ENCODE peak calls at places on chromosomes 1 and 21, in ten cellular contexts. One of them, this sample, is unnamed. For H3K9me3, H3K4me1 and H3K27me3, the result is how much of the 10 kb centered on the place peaks cover.

GRCh38 chr1:14603641-14604040 is 5.2 kb downstream of the KAZN start:
- DNase-seq in H9: no peak
- DNase-seq in BE2C: no peak
- DNase-seq in tibial nerve: no peak
- DNase-seq in upper lobe of left lung: no peak
- DNase-seq in transverse colon: no peak
- DNase-seq in CD8-positive, alpha-beta memory T cell: no peak
- DNase-seq in lower lobe of right lung: no peak
- DNase-seq in aorta: no peak
- DNase-seq in right cardiac atrium: no peak
- DNase-seq in this sample: no peak

GRCh38 chr21:34900376-34900775 is 148.7 kb downstream of the RUNX1 start:
- DNase-seq in H9: no peak
- DNase-seq in BE2C: no peak
- DNase-seq in tibial nerve: no peak
- DNase-seq in upper lobe of left lung: no peak
- DNase-seq in transverse colon: no peak
- DNase-seq in CD8-positive, alpha-beta memory T cell: no peak
- DNase-seq in lower lobe of right lung: no peak
- DNase-seq in aorta: no peak
- DNase-seq in right cardiac atrium: no peak
- DNase-seq in this sample: no peak

GRCh38 chr1:24535021-24535424 is 20.9 kb upstream of the NCMAP start:
- DNase-seq in H9: no peak
- DNase-seq in BE2C: no peak
- DNase-seq in tibial nerve: no peak
- DNase-seq in upper lobe of left lung: peak
- DNase-seq in transverse colon: peak
- DNase-seq in CD8-positive, alpha-beta memory T cell: peak
- DNase-seq in lower lobe of right lung: no peak
- DNase-seq in aorta: no peak
- DNase-seq in right cardiac atrium: no peak
- DNase-seq in this sample: no peak

GRCh38 chr1:52127181-52128175 is 14.4 kb upstream of the ZFYVE9 start:
- DNase-seq in H9: no peak
- DNase-seq in BE2C: peak
- DNase-seq in tibial nerve: no peak
- DNase-seq in upper lobe of left lung: peak
- DNase-seq in transverse colon: peak
- DNase-seq in CD8-positive, alpha-beta memory T cell: no peak
- DNase-seq in lower lobe of right lung: no peak
- DNase-seq in aorta: no peak
- DNase-seq in right cardiac atrium: no peak
- DNase-seq in this sample: peak

GRCh38 chr1:63662846-63663245 is 69.6 kb downstream of the PGM1 start:
- DNase-seq in H9: peak
- DNase-seq in BE2C: no peak
- DNase-seq in tibial nerve: no peak
- DNase-seq in upper lobe of left lung: no peak
- DNase-seq in transverse colon: no peak
- DNase-seq in CD8-positive, alpha-beta memory T cell: no peak
- DNase-seq in lower lobe of right lung: no peak
- DNase-seq in aorta: no peak
- DNase-seq in right cardiac atrium: no peak
- DNase-seq in this sample: no peak

GRCh38 chr1:209202826-209203439 is 380.6 kb upstream of the CAMK1G start:
- DNase-seq in H9: no peak
- DNase-seq in BE2C: peak
- DNase-seq in tibial nerve: no peak
- DNase-seq in upper lobe of left lung: no peak
- DNase-seq in transverse colon: no peak
- DNase-seq in CD8-positive, alpha-beta memory T cell: no peak
- DNase-seq in lower lobe of right lung: no peak
- DNase-seq in aorta: no peak
- DNase-seq in right cardiac atrium: no peak
- DNase-seq in this sample: no peak

GRCh38 chr1:214588963-214589597 is 13.9 kb upstream of the CENPF start:
- DNase-seq in H9: no peak
- DNase-seq in BE2C: no peak
- DNase-seq in tibial nerve: no peak
- DNase-seq in upper lobe of left lung: no peak
- DNase-seq in transverse colon: no peak
- DNase-seq in CD8-positive, alpha-beta memory T cell: no peak
- DNase-seq in lower lobe of right lung: no peak
- DNase-seq in aorta: no peak
- DNase-seq in right cardiac atrium: no peak
- DNase-seq in this sample: no peak

GRCh38 chr21:45859762-45860357 is 121.7 kb upstream of the COL6A1 start:
- DNase-seq in H9: no peak
- DNase-seq in BE2C: no peak
- DNase-seq in tibial nerve: no peak
- DNase-seq in upper lobe of left lung: no peak
- DNase-seq in transverse colon: no peak
- DNase-seq in CD8-positive, alpha-beta memory T cell: no peak
- DNase-seq in lower lobe of right lung: no peak
- DNase-seq in aorta: peak
- DNase-seq in right cardiac atrium: no peak
- DNase-seq in this sample: no peak

GRCh38 chr1:154758346-154758745 is 111.7 kb downstream of the KCNN3 start:
- DNase-seq in H9: no peak
- DNase-seq in BE2C: no peak
- DNase-seq in tibial nerve: no peak
- DNase-seq in upper lobe of left lung: no peak
- DNase-seq in transverse colon: no peak
- DNase-seq in CD8-positive, alpha-beta memory T cell: no peak
- DNase-seq in lower lobe of right lung: no peak
- DNase-seq in aorta: peak
- DNase-seq in right cardiac atrium: no peak
- DNase-seq in this sample: no peak

GRCh38 chr1:157312270-157312812 is 174.1 kb upstream of the ETV3 start:
- DNase-seq in H9: no peak
- DNase-seq in BE2C: no peak
- DNase-seq in tibial nerve: no peak
- DNase-seq in upper lobe of left lung: no peak
- DNase-seq in transverse colon: no peak
- DNase-seq in CD8-positive, alpha-beta memory T cell: no peak
- DNase-seq in lower lobe of right lung: no peak
- DNase-seq in aorta: no peak
- DNase-seq in right cardiac atrium: no peak
- DNase-seq in this sample: no peak

GRCh38 chr1:25616932-25617625 is 488 bp downstream of the MAN1C1 start:
- DNase-seq in H9: no peak
- DNase-seq in BE2C: peak
- DNase-seq in tibial nerve: no peak
- DNase-seq in upper lobe of left lung: no peak
- DNase-seq in transverse colon: no peak
- DNase-seq in CD8-positive, alpha-beta memory T cell: peak
- DNase-seq in lower lobe of right lung: peak
- DNase-seq in aorta: no peak
- DNase-seq in right cardiac atrium: peak
- DNase-seq in this sample: no peak

GRCh38 chr1:204112876-204113730 is 38.7 kb downstream of the ETNK2 start:
- DNase-seq in H9: no peak
- DNase-seq in BE2C: no peak
- DNase-seq in tibial nerve: no peak
- DNase-seq in upper lobe of left lung: no peak
- DNase-seq in transverse colon: no peak
- DNase-seq in CD8-positive, alpha-beta memory T cell: no peak
- DNase-seq in lower lobe of right lung: no peak
- DNase-seq in aorta: no peak
- DNase-seq in right cardiac atrium: no peak
- DNase-seq in this sample: no peak

GRCh38 chr1:149844096-149844495 is 55.3 kb upstream of the BOLA1 start:
- DNase-seq in H9: no peak
- DNase-seq in BE2C: no peak
- DNase-seq in tibial nerve: no peak
- DNase-seq in upper lobe of left lung: no peak
- DNase-seq in transverse colon: no peak
- DNase-seq in CD8-positive, alpha-beta memory T cell: no peak
- DNase-seq in lower lobe of right lung: no peak
- DNase-seq in aorta: no peak
- DNase-seq in right cardiac atrium: no peak
- DNase-seq in this sample: no peak

GRCh38 chr21:44407493-44407892 is 47.8 kb upstream of the LRRC3 start:
- DNase-seq in H9: no peak
- DNase-seq in BE2C: no peak
- DNase-seq in tibial nerve: no peak
- DNase-seq in upper lobe of left lung: no peak
- DNase-seq in transverse colon: no peak
- DNase-seq in CD8-positive, alpha-beta memory T cell: no peak
- DNase-seq in lower lobe of right lung: no peak
- DNase-seq in aorta: no peak
- DNase-seq in right cardiac atrium: no peak
- DNase-seq in this sample: no peak

GRCh38 chr21:44405091-44405947 is 50.0 kb upstream of the LRRC3 start:
- DNase-seq in H9: peak
- DNase-seq in BE2C: no peak
- DNase-seq in tibial nerve: no peak
- DNase-seq in upper lobe of left lung: no peak
- DNase-seq in transverse colon: no peak
- DNase-seq in CD8-positive, alpha-beta memory T cell: no peak
- DNase-seq in lower lobe of right lung: no peak
- DNase-seq in aorta: peak
- DNase-seq in right cardiac atrium: no peak
- DNase-seq in this sample: no peak

GRCh38 chr21:44405948-44406872 is 49.1 kb upstream of the LRRC3 start:
- DNase-seq in H9: peak
- DNase-seq in BE2C: no peak
- DNase-seq in tibial nerve: no peak
- DNase-seq in upper lobe of left lung: no peak
- DNase-seq in transverse colon: no peak
- DNase-seq in CD8-positive, alpha-beta memory T cell: no peak
- DNase-seq in lower lobe of right lung: no peak
- DNase-seq in aorta: peak
- DNase-seq in right cardiac atrium: no peak
- DNase-seq in this sample: no peak

GRCh38 chr21:44408226-44408625 is 47.1 kb upstream of the LRRC3 start:
- DNase-seq in H9: no peak
- DNase-seq in BE2C: no peak
- DNase-seq in tibial nerve: no peak
- DNase-seq in upper lobe of left lung: no peak
- DNase-seq in transverse colon: no peak
- DNase-seq in CD8-positive, alpha-beta memory T cell: no peak
- DNase-seq in lower lobe of right lung: no peak
- DNase-seq in aorta: peak
- DNase-seq in right cardiac atrium: no peak
- DNase-seq in this sample: no peak

GRCh38 chr21:44406953-44407352 is 48.4 kb upstream of the LRRC3 start:
- DNase-seq in H9: no peak
- DNase-seq in BE2C: no peak
- DNase-seq in tibial nerve: no peak
- DNase-seq in upper lobe of left lung: no peak
- DNase-seq in transverse colon: no peak
- DNase-seq in CD8-positive, alpha-beta memory T cell: no peak
- DNase-seq in lower lobe of right lung: no peak
- DNase-seq in aorta: no peak
- DNase-seq in right cardiac atrium: no peak
- DNase-seq in this sample: no peak
- H3K9me3 ChIP-seq in H9: under half
- H3K9me3 ChIP-seq in BE2C: under half
- H3K9me3 ChIP-seq in tibial nerve: under half
- H3K9me3 ChIP-seq in upper lobe of left lung: under half
- H3K9me3 ChIP-seq in transverse colon: under half
- H3K9me3 ChIP-seq in CD8-positive, alpha-beta memory T cell: under half
- H3K9me3 ChIP-seq in lower lobe of right lung: under half
- H3K9me3 ChIP-seq in aorta: under half
- H3K9me3 ChIP-seq in right cardiac atrium: under half
- H3K9me3 ChIP-seq in this sample: under half

GRCh38 chr1:1361982-1362423 is 3.6 kb upstream of the MXRA8 start:
- DNase-seq in H9: peak
- DNase-seq in BE2C: peak
- DNase-seq in tibial nerve: no peak
- DNase-seq in upper lobe of left lung: no peak
- DNase-seq in transverse colon: peak
- DNase-seq in CD8-positive, alpha-beta memory T cell: no peak
- DNase-seq in lower lobe of right lung: no peak
- DNase-seq in aorta: peak
- DNase-seq in right cardiac atrium: peak
- DNase-seq in this sample: peak
- H3K4me1 ChIP-seq in H9: under half
- H3K4me1 ChIP-seq in BE2C: under half
- H3K4me1 ChIP-seq in tibial nerve: under half
- H3K4me1 ChIP-seq in upper lobe of left lung: under half
- H3K4me1 ChIP-seq in transverse colon: under half
- H3K4me1 ChIP-seq in CD8-positive, alpha-beta memory T cell: under half
- H3K4me1 ChIP-seq in lower lobe of right lung: under half
- H3K4me1 ChIP-seq in aorta: under half
- H3K4me1 ChIP-seq in right cardiac atrium: under half
- H3K4me1 ChIP-seq in this sample: under half

GRCh38 chr1:2564006-2564814 is 8.0 kb downstream of the TNFRSF14 start:
- DNase-seq in H9: no peak
- DNase-seq in BE2C: no peak
- DNase-seq in tibial nerve: no peak
- DNase-seq in upper lobe of left lung: no peak
- DNase-seq in transverse colon: no peak
- DNase-seq in CD8-positive, alpha-beta memory T cell: no peak
- DNase-seq in lower lobe of right lung: no peak
- DNase-seq in aorta: no peak
- DNase-seq in right cardiac atrium: peak
- DNase-seq in this sample: peak

GRCh38 chr1:2561446-2561845 is 5.3 kb downstream of the TNFRSF14 start:
- DNase-seq in H9: no peak
- DNase-seq in BE2C: no peak
- DNase-seq in tibial nerve: no peak
- DNase-seq in upper lobe of left lung: no peak
- DNase-seq in transverse colon: no peak
- DNase-seq in CD8-positive, alpha-beta memory T cell: no peak
- DNase-seq in lower lobe of right lung: no peak
- DNase-seq in aorta: no peak
- DNase-seq in right cardiac atrium: peak
- DNase-seq in this sample: no peak

GRCh38 chr1:2560299-2561073 is 4.3 kb downstream of the TNFRSF14 start:
- DNase-seq in H9: no peak
- DNase-seq in BE2C: no peak
- DNase-seq in tibial nerve: no peak
- DNase-seq in upper lobe of left lung: no peak
- DNase-seq in transverse colon: no peak
- DNase-seq in CD8-positive, alpha-beta memory T cell: no peak
- DNase-seq in lower lobe of right lung: no peak
- DNase-seq in aorta: no peak
- DNase-seq in right cardiac atrium: peak
- DNase-seq in this sample: no peak

GRCh38 chr1:2563205-2563604 is 7.0 kb downstream of the TNFRSF14 start:
- DNase-seq in H9: no peak
- DNase-seq in BE2C: no peak
- DNase-seq in tibial nerve: no peak
- DNase-seq in upper lobe of left lung: no peak
- DNase-seq in transverse colon: no peak
- DNase-seq in CD8-positive, alpha-beta memory T cell: no peak
- DNase-seq in lower lobe of right lung: no peak
- DNase-seq in aorta: no peak
- DNase-seq in right cardiac atrium: peak
- DNase-seq in this sample: no peak

GRCh38 chr1:2561898-2562895 is 6.0 kb downstream of the TNFRSF14 start:
- DNase-seq in H9: no peak
- DNase-seq in BE2C: no peak
- DNase-seq in tibial nerve: no peak
- DNase-seq in upper lobe of left lung: no peak
- DNase-seq in transverse colon: no peak
- DNase-seq in CD8-positive, alpha-beta memory T cell: no peak
- DNase-seq in lower lobe of right lung: no peak
- DNase-seq in aorta: no peak
- DNase-seq in right cardiac atrium: peak
- DNase-seq in this sample: no peak
- H3K27me3 ChIP-seq in H9: under half
- H3K27me3 ChIP-seq in BE2C: under half
- H3K27me3 ChIP-seq in tibial nerve: under half
- H3K27me3 ChIP-seq in upper lobe of left lung: under half
- H3K27me3 ChIP-seq in transverse colon: under half
- H3K27me3 ChIP-seq in CD8-positive, alpha-beta memory T cell: under half
- H3K27me3 ChIP-seq in lower lobe of right lung: under half
- H3K27me3 ChIP-seq in aorta: under half
- H3K27me3 ChIP-seq in right cardiac atrium: under half
- H3K27me3 ChIP-seq in this sample: under half

GRCh38 chr1:182410620-182411273 is 10.3 kb upstream of the TEDDM1 start:
- DNase-seq in H9: no peak
- DNase-seq in BE2C: no peak
- DNase-seq in tibial nerve: no peak
- DNase-seq in upper lobe of left lung: no peak
- DNase-seq in transverse colon: no peak
- DNase-seq in CD8-positive, alpha-beta memory T cell: no peak
- DNase-seq in lower lobe of right lung: no peak
- DNase-seq in aorta: no peak
- DNase-seq in right cardiac atrium: no peak
- DNase-seq in this sample: no peak
- H3K9me3 ChIP-seq in H9: under half
- H3K9me3 ChIP-seq in BE2C: under half
- H3K9me3 ChIP-seq in tibial nerve: under half
- H3K9me3 ChIP-seq in upper lobe of left lung: under half
- H3K9me3 ChIP-seq in transverse colon: under half
- H3K9me3 ChIP-seq in CD8-positive, alpha-beta memory T cell: under half
- H3K9me3 ChIP-seq in lower lobe of right lung: under half
- H3K9me3 ChIP-seq in aorta: under half
- H3K9me3 ChIP-seq in right cardiac atrium: under half
- H3K9me3 ChIP-seq in this sample: under half